ENCODE peak calls at places on chromosome 10, in ten cellular contexts. A, G, F, J, K, H, P, D, U and S are unnamed samples.

GRCh38 chr10:73601486-73601921 is 10.4 kb upstream of the USP54 start:
- DNase-seq in A (no peak), G (no peak), F (no peak), J (no peak), K (no peak), H (no peak), P (no peak), D (no peak), U (no peak), S (no peak)

GRCh38 chr10:93947055-93947454 is 46.7 kb upstream of the PLCE1 start:
- DNase-seq in A (no peak), G (peak; percentile 55), F (no peak), J (no peak), K (no peak), H (peak; percentile 60), P (no peak), D (peak; percentile 19), U (no peak), S (no peak)

GRCh38 chr10:11533328-11533781 is 78.1 kb downstream of the USP6NL start:
- DNase-seq in A (peak; percentile 17), G (peak; percentile 51), F (no peak), J (no peak), K (no peak), H (no peak), P (no peak), D (peak; percentile 13), U (no peak), S (no peak)

GRCh38 chr10:113524120-113524519 is 28.7 kb upstream of the HABP2 start:
- DNase-seq in A (no peak), G (no peak), F (no peak), J (no peak), K (no peak), H (no peak), P (no peak), D (no peak), U (no peak), S (no peak)

GRCh38 chr10:109963439-109963838 is 40.1 kb upstream of the XPNPEP1 start:
- DNase-seq in A (no peak), G (peak; percentile 81), F (no peak), J (no peak), K (no peak), H (peak; percentile 68), P (no peak), D (no peak), U (peak; percentile 72), S (no peak)

GRCh38 chr10:95841711-95842498 is 65.9 kb upstream of the CC2D2B start:
- DNase-seq in A (peak; percentile 28), G (peak; percentile 76), F (no peak), J (no peak), K (peak; percentile 43), H (peak; percentile 63), P (no peak), D (peak; percentile 13), U (peak; percentile 78), S (peak; percentile 22)

GRCh38 chr10:84224411-84225028 is 824 bp downstream of the LRIT2 start:
- DNase-seq in A (no peak), G (no peak), F (no peak), J (no peak), K (no peak), H (no peak), P (no peak), D (no peak), U (peak; percentile 39), S (no peak)

GRCh38 chr10:48306870-48307531 is 524 bp downstream of the MAPK8 start:
- DNase-seq in A (no peak), G (peak; percentile 41), F (peak; percentile 67), J (peak; percentile 64), K (peak; percentile 8), H (peak; percentile 17), P (no peak), D (no peak), U (peak; percentile 72), S (peak; percentile 76)

GRCh38 chr10:93917814-93918213 is 24.0 kb downstream of the SLC35G1 start:
- DNase-seq in A (no peak), G (no peak), F (no peak), J (no peak), K (no peak), H (no peak), P (no peak), D (no peak), U (peak; percentile 66), S (no peak)

GRCh38 chr10:59448616-59449015 is 86.3 kb upstream of the FAM13C start:
- DNase-seq in A (no peak), G (no peak), F (no peak), J (no peak), K (no peak), H (no peak), P (no peak), D (no peak), U (no peak), S (no peak)

GRCh38 chr10:132705173-132705572 is 80.8 kb downstream of the NKX6-2 start:
- DNase-seq in A (no peak), G (no peak), F (no peak), J (no peak), K (no peak), H (no peak), P (no peak), D (no peak), U (no peak), S (no peak)

GRCh38 chr10:44374155-44374554 is 10.7 kb downstream of the CXCL12 start:
- DNase-seq in A (no peak), G (no peak), F (no peak), J (no peak), K (no peak), H (no peak), P (no peak), D (no peak), U (no peak), S (no peak)

GRCh38 chr10:86376403-86376802 is 9.8 kb upstream of the GRID1 start:
- DNase-seq in A (no peak), G (no peak), F (no peak), J (no peak), K (no peak), H (no peak), P (no peak), D (no peak), U (no peak), S (no peak)

GRCh38 chr10:132879408-132880147 is 62.8 kb downstream of the CFAP46 start:
- DNase-seq in A (no peak), G (no peak), F (no peak), J (no peak), K (no peak), H (no peak), P (no peak), D (no peak), U (no peak), S (no peak)

GRCh38 chr10:21424511-21424910 is 101.0 kb downstream of the SKIDA1 start:
- DNase-seq in A (no peak), G (peak; percentile 39), F (no peak), J (no peak), K (no peak), H (no peak), P (no peak), D (peak; percentile 23), U (no peak), S (no peak)

GRCh38 chr10:95254629-95255028 is 36.2 kb downstream of the PDLIM1 start:
- DNase-seq in A (no peak), G (no peak), F (no peak), J (no peak), K (no peak), H (no peak), P (no peak), D (no peak), U (no peak), S (no peak)

GRCh38 chr10:127386606-127387327 is 162.3 kb upstream of the NPS start:
- DNase-seq in A (no peak), G (no peak), F (no peak), J (no peak), K (no peak), H (no peak), P (no peak), D (no peak), U (no peak), S (no peak)

GRCh38 chr10:7412482-7413251 is 1.8 kb upstream of the SFMBT2 start:
- DNase-seq in A (no peak), G (no peak), F (peak; percentile 51), J (no peak), K (no peak), H (no peak), P (peak; percentile 45), D (no peak), U (peak; percentile 39), S (no peak)

GRCh38 chr10:113945075-113945686 is 90.7 kb downstream of the NHLRC2 start:
- DNase-seq in A (no peak), G (peak; percentile 48), F (peak; percentile 25), J (no peak), K (no peak), H (peak; percentile 14), P (no peak), D (no peak), U (no peak), S (no peak)

GRCh38 chr10:74947781-74948401 is 121.5 kb downstream of the KAT6B start:
- DNase-seq in A (no peak), G (no peak), F (no peak), J (no peak), K (no peak), H (no peak), P (no peak), D (no peak), U (peak; percentile 93), S (no peak)

GRCh38 chr10:101050206-101051069 is 11.4 kb upstream of the KAZALD1 start:
- DNase-seq in A (peak; percentile 42), G (peak; percentile 42), F (peak; percentile 84), J (peak; percentile 80), K (peak; percentile 84), H (no peak), P (no peak), D (no peak), U (peak; percentile 75), S (peak; percentile 68)

GRCh38 chr10:121994429-121994881 is 5.5 kb downstream of the TACC2 start:
- DNase-seq in A (no peak), G (peak; percentile 11), F (no peak), J (no peak), K (no peak), H (no peak), P (no peak), D (no peak), U (no peak), S (no peak)

GRCh38 chr10:99422697-99423096 is 7.7 kb downstream of the GOT1 start:
- DNase-seq in A (no peak), G (no peak), F (no peak), J (no peak), K (no peak), H (no peak), P (no peak), D (no peak), U (no peak), S (no peak)

GRCh38 chr10:62083868-62084267 is 182.4 kb downstream of the ARID5B start:
- DNase-seq in A (no peak), G (peak; percentile 89), F (no peak), J (no peak), K (no peak), H (no peak), P (no peak), D (no peak), U (peak; percentile 76), S (no peak)

GRCh38 chr10:70302292-70302691 is 18.5 kb upstream of the NPFFR1 start:
- DNase-seq in A (no peak), G (peak; percentile 92), F (no peak), J (no peak), K (no peak), H (peak; percentile 49), P (no peak), D (peak; percentile 31), U (no peak), S (no peak)

GRCh38 chr10:77422491-77423338 is 214.9 kb downstream of the KCNMA1 start:
- DNase-seq in A (no peak), G (no peak), F (no peak), J (no peak), K (no peak), H (no peak), P (no peak), D (peak; percentile 30), U (peak; percentile 52), S (no peak)

GRCh38 chr10:44053391-44053790 is 331.5 kb downstream of the CXCL12 start:
- DNase-seq in A (no peak), G (no peak), F (no peak), J (no peak), K (no peak), H (no peak), P (no peak), D (no peak), U (no peak), S (no peak)

GRCh38 chr10:91590142-91590903 is 42.5 kb downstream of the PPP1R3C start:
- DNase-seq in A (no peak), G (peak; percentile 96), F (no peak), J (no peak), K (no peak), H (peak; percentile 96), P (peak; percentile 3), D (peak; percentile 96), U (no peak), S (no peak)